ENCODE peak calls at places on chromosomes 6 and 20, in four cellular contexts. G is fibroblast of pulmonary artery, V is esophagus squamous epithelium, A is fibroblast of the aortic adventitia. M is an unnamed sample.

GRCh38 chr6:15573376-15573775 is 89.5 kb downstream of the DTNBP1 start:
- DNase-seq in G (no peak), V (no peak), A (no peak), M (no peak)

GRCh38 chr6:164150221-164150620 is 735.7 kb downstream of the QKI start:
- DNase-seq in G (no peak), V (no peak), A (no peak), M (no peak)

GRCh38 chr20:23164176-23164601 is 78.1 kb upstream of the CD93 start:
- DNase-seq in G (no peak), V (no peak), A (no peak), M (no peak)

GRCh38 chr20:38842558-38842981 is 37.1 kb downstream of the PPP1R16B start:
- DNase-seq in G (no peak), V (peak), A (no peak), M (no peak)

GRCh38 chr20:62209850-62210495 is 10.1 kb downstream of the HRH3 start:
- DNase-seq in G (no peak), V (no peak), A (no peak), M (no peak)

GRCh38 chr6:149863596-149863845 is 638 bp downstream of the LRP11 start:
- DNase-seq in G (no peak), V (no peak), A (no peak), M (no peak)

GRCh38 chr6:1049900-1050299 is 262.0 kb upstream of the FOXQ1 start:
- DNase-seq in G (no peak), V (no peak), A (no peak), M (no peak)

GRCh38 chr6:113819169-113819830 is 37.8 kb upstream of the MARCKS start:
- DNase-seq in G (no peak), V (no peak), A (no peak), M (no peak)

GRCh38 chr6:155125916-155126315 is 130.8 kb downstream of the TIAM2 start:
- DNase-seq in G (no peak), V (no peak), A (no peak), M (peak)

GRCh38 chr20:13220194-13220856 is 749 bp upstream of the ISM1 start:
- DNase-seq in G (peak), V (no peak), A (peak), M (peak)

GRCh38 chr6:136016228-136017225 is 165.0 kb downstream of the PDE7B start:
- DNase-seq in G (no peak), V (no peak), A (peak), M (peak)

GRCh38 chr6:149942461-149942829 is 631 bp downstream of the ULBP2 start:
- DNase-seq in G (no peak), V (no peak), A (no peak), M (no peak)

GRCh38 chr6:119297049-119297448 is 52.5 kb downstream of the MAN1A1 start:
- DNase-seq in G (no peak), V (no peak), A (no peak), M (no peak)

GRCh38 chr6:4936681-4937041 is 67.2 kb downstream of the RPP40 start:
- DNase-seq in G (peak), V (no peak), A (peak), M (peak)

GRCh38 chr6:5764401-5764955 is 242.2 kb downstream of the NRN1 start:
- DNase-seq in G (no peak), V (no peak), A (peak), M (peak)

GRCh38 chr20:12152996-12153395 is 235.3 kb downstream of the BTBD3 start:
- DNase-seq in G (peak), V (no peak), A (peak), M (peak)

GRCh38 chr20:17958326-17959256 is 10.0 kb downstream of the SNX5 start:
- DNase-seq in G (no peak), V (no peak), A (no peak), M (peak)
- H3K4me3 ChIP-seq in G (no peak), V (no peak), A (no peak), M (no peak)

GRCh38 chr6:121686611-121687023 is 251.2 kb downstream of the GJA1 start:
- DNase-seq in G (no peak), V (no peak), A (no peak), M (no peak)
- H3K4me3 ChIP-seq in G (no peak), V (no peak), A (no peak), M (no peak)

GRCh38 chr20:1490643-1491042 is 577 bp downstream of the SIRPB2 start:
- DNase-seq in G (no peak), V (no peak), A (no peak), M (no peak)

GRCh38 chr20:1489328-1489727 is 1.9 kb downstream of the SIRPB2 start:
- DNase-seq in G (no peak), V (no peak), A (no peak), M (no peak)

GRCh38 chr20:1491281-1491840 is at the start of gene SIRPB2:
- DNase-seq in G (peak), V (no peak), A (no peak), M (no peak)

GRCh38 chr20:1491891-1492642 is 847 bp upstream of the SIRPB2 start:
- DNase-seq in G (peak), V (no peak), A (no peak), M (no peak)

GRCh38 chr20:1489764-1490436 is 1.3 kb downstream of the SIRPB2 start:
- DNase-seq in G (no peak), V (no peak), A (peak), M (no peak)
- H3K4me3 ChIP-seq in G (no peak), V (peak), A (no peak), M (no peak)

DNA sequence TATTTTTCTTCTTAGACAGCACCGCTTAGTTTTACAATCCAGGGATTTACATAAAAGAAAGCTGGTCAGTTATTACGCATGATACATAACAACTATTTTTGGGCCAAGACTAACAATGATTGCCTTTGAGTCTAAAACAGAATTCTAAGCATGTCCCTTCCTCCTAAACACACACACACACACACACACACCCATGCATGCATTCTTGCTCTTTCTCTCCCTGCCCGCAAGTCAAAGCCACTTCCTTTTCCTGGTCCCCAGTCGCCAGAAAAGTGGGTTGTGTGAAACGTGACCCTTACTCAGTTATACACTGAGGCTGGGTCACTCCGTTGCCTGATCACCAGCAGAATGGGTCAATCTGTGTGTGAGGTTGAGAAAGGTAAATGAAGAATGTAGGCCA is 31.4 kb downstream of the FYN start:
- DNase-seq in G (peak), V (no peak), A (peak), M (peak)
- H3K4me3 ChIP-seq in G (no peak), V (no peak), A (no peak), M (no peak)

GRCh38 chr6:57822896-57823358 is 505.5 kb downstream of the PRIM2 start:
- DNase-seq in G (peak), V (no peak), A (peak), M (peak)
- H3K4me3 ChIP-seq in G (no peak), V (no peak), A (no peak), M (no peak)